ENCODE peak calls at places on chromosomes 13 and 19, in five cellular contexts. P is K562, R is GM12892, C is HepG2, B is H1. S is an unnamed sample.
A peak's percentile ranks its signal among the peaks of the same experiment; 100 is the strongest.

GRCh38 chr19:46412034-46412982 is 1.1 kb downstream of the CCDC8 start:
- DNase-seq in P (peak; percentile 34), R (no peak), C (no peak), B (no peak), S (no peak)

GRCh38 chr13:26686285-26686684 is 74.3 kb downstream of the GPR12 start:
- DNase-seq in P (no peak), R (no peak), C (no peak), B (no peak), S (no peak)

GRCh38 chr19:44684892-44685847 is 13.8 kb upstream of the CEACAM16 start:
- DNase-seq in P (peak; percentile 26), R (no peak), C (peak; percentile 37), B (no peak), S (no peak)

GRCh38 chr13:85277753-85278152 is 521.5 kb downstream of the SLITRK6 start:
- DNase-seq in P (no peak), R (no peak), C (peak; percentile 2), B (no peak), S (no peak)

GRCh38 chr19:46607441-46607841 is 6.3 kb downstream of the CALM3 start:
- DNase-seq in P (no peak), R (no peak), C (no peak), B (no peak), S (no peak)

GRCh38 chr19:4703671-4704316 is 19.8 kb downstream of the DPP9 start:
- DNase-seq in P (peak; percentile 28), R (no peak), C (no peak), B (no peak), S (no peak)

GRCh38 chr13:100809856-100810255 is 135.3 kb upstream of the TMTC4 start:
- DNase-seq in P (no peak), R (no peak), C (no peak), B (no peak), S (no peak)

GRCh38 chr19:31478241-31478640 is 129.0 kb upstream of the TSHZ3 start:
- DNase-seq in P (no peak), R (no peak), C (no peak), B (no peak), S (no peak)

GRCh38 chr19:38683393-38684077 is 36.1 kb downstream of the ACTN4 start:
- DNase-seq in P (peak; percentile 75), R (no peak), C (peak; percentile 96), B (peak; percentile 85), S (no peak)

GRCh38 chr19:30795727-30796126 is 423.5 kb downstream of the ZNF536 start:
- DNase-seq in P (no peak), R (no peak), C (no peak), B (no peak), S (no peak)

GRCh38 chr19:28399187-28399586 is 813.8 kb downstream of the UQCRFS1 start:
- DNase-seq in P (no peak), R (no peak), C (no peak), B (no peak), S (no peak)

GRCh38 chr19:48806518-48806817 is 4.4 kb downstream of the BCAT2 start:
- DNase-seq in P (peak; percentile 54), R (no peak), C (no peak), B (no peak), S (peak; percentile 71)

GRCh38 chr13:22915442-22916082 is 265.2 kb upstream of the SGCG start:
- DNase-seq in P (peak; percentile 16), R (no peak), C (no peak), B (peak; percentile 66), S (peak; percentile 35)

GRCh38 chr19:10912619-10913018 is 15.8 kb downstream of the YIPF2 start:
- DNase-seq in P (no peak), R (no peak), C (no peak), B (no peak), S (no peak)

GRCh38 chr19:10915511-10916091 is 12.8 kb downstream of the YIPF2 start:
- DNase-seq in P (no peak), R (no peak), C (no peak), B (no peak), S (no peak)

GRCh38 chr19:10916602-10917001 is 11.8 kb downstream of the YIPF2 start:
- DNase-seq in P (no peak), R (no peak), C (no peak), B (no peak), S (no peak)

GRCh38 chr19:10911579-10912363 is 16.7 kb downstream of the YIPF2 start:
- DNase-seq in P (no peak), R (no peak), C (no peak), B (no peak), S (no peak)

GRCh38 chr19:10913716-10914340 is 14.6 kb downstream of the YIPF2 start:
- DNase-seq in P (no peak), R (no peak), C (no peak), B (no peak), S (no peak)
- TF ChIP-seq TAF1 in P (no peak), R (no peak), C (no peak), B (no peak), S (no peak)

DNA sequence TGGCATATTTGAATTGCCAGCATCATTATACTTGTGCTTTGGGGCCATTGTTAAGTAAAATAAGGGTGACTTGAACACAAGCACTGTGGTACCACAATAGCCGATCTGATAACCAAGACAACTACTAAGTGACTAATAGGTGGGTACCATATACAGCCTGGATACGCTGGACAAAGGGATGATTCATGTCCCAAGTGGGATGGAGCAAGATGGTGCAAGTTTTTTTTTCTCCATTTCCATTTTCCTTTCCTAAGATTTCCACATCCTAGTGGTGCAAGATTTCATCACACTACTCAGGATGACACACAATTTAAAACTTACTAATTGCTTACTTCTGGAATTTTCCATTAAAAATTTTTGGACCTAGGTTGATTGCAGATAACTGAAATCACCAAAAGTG is 15.1 kb downstream of the BRCA2 start:
- DNase-seq in P (no peak), R (no peak), C (no peak), B (no peak), S (no peak)
- TF ChIP-seq POLR2A in P (no peak), R (no peak), C (no peak), B (no peak), S (no peak)

GRCh38 chr19:57746580-57747471 is at the start of gene ZNF776:
- DNase-seq in P (peak; percentile 85), R (peak; percentile 75), C (peak; percentile 88), B (peak; percentile 43), S (peak; percentile 80)
- TF ChIP-seq POLR2AphosphoS5 in P (peak; percentile 79), R (peak; percentile 88), C (peak; percentile 93), B (peak; percentile 77), S (peak; percentile 88)

DNA sequence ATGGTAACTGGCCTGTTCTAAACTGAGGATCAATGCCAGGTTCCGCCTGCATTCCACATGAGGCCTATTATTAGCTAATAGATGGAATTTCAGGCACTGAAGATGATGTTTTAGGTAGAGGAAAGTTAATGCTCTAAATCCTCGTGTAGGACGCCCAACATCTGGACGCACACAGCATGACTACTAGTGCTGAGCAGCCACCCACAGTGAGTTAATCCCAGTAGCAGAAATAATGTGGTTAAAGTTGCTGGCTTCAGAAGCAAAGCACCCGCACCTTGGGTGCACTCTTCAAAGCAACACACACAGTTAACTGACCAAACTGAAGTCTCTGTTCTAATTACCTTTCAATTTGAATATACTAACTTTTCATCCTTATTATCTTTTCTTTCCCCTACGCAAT is 150.6 kb downstream of the DIAPH3 start:
- DNase-seq in P (no peak), R (no peak), C (no peak), B (no peak), S (no peak)
- TF ChIP-seq TAF1 in P (no peak), R (no peak), C (no peak), B (no peak), S (no peak)

GRCh38 chr19:34405892-34406660 is 1.9 kb downstream of the PDCD2L start:
- DNase-seq in P (no peak), R (no peak), C (no peak), B (no peak), S (no peak)

GRCh38 chr19:34402074-34402600 is 2.1 kb upstream of the PDCD2L start:
- DNase-seq in P (no peak), R (no peak), C (peak; percentile 60), B (no peak), S (no peak)

GRCh38 chr19:34403784-34404108 is 453 bp upstream of the PDCD2L start:
- DNase-seq in P (no peak), R (no peak), C (no peak), B (no peak), S (no peak)

GRCh38 chr19:34408421-34408820 is 4.2 kb downstream of the PDCD2L start:
- DNase-seq in P (no peak), R (no peak), C (no peak), B (no peak), S (no peak)

GRCh38 chr19:34404109-34404909 is at the start of gene PDCD2L:
- DNase-seq in P (peak; percentile 93), R (peak; percentile 94), C (peak; percentile 89), B (peak; percentile 73), S (peak; percentile 96)
- TF ChIP-seq POLR2A in P (peak; percentile 90), R (peak; percentile 75), C (peak; percentile 79), B (peak; percentile 48), S (peak; percentile 75)

DNA sequence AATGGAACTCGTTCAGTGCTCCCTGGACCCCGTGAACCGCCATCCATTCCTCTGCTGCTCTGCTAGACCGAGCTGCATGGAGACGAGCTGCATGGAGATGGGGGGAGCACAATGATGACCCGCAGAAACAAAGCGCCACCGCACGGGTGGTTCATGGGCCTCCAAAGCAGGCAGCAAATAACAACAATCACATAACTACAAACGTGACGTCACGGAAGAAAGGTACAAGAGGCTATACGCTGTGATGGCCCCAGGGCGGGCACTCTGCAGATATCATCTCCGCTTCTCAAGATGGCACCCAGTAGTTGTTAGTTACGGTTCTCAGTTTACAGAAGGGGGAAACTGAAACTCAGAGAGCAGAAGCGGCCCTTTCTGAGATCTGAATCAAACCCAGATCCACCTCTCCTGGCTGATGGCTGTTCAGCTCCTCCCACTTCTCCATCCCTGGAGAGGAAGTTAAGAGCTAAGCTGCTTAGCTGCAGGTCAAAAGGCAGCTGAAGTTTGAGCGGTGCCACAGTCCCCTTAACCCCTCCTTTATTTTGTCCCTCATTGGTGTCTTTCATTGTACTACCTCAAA is 1.7 kb downstream of the ATP13A1 start:
- DNase-seq in P (peak; percentile 31), R (peak; percentile 65), C (peak; percentile 66), B (no peak), S (peak; percentile 66)
- TF ChIP-seq POLR2AphosphoS5 in P (no peak), R (peak; percentile 87), C (no peak), B (no peak), S (peak; percentile 71)

DNA sequence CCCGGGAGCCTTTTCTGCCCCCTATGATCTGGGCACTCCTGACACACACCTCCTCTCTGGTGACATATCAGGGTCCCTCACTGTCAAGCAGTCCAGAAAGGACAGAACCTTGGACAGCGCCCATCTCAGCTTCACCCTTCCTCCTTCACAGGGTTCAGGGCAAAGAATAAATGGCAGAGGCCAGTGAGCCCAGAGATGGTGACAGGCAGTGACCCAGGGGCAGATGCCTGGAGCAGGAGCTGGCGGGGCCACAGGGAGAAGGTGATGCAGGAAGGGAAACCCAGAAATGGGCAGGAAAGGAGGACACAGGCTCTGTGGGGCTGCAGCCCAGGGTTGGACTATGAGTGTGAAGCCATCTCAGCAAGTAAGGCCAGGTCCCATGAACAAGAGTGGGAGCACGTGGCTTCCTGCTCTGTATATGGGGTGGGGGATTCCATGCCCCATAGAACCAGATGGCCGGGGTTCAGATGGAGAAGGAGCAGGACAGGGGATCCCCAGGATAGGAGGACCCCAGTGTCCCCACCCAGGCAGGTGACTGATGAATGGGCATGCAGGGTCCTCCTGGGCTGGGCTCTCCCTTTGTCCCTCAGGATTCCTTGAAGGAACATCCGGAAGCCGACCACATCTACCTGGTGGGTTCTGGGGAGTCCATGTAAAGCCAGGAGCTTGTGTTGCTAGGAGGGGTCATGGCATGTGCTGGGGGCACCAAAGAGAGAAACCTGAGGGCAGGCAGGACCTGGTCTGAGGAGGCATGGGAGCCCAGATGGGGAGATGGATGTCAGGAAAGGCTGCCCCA is 8.5 kb upstream of the CEACAM7 start:
- DNase-seq in P (no peak), R (no peak), C (no peak), B (no peak), S (no peak)
- TF ChIP-seq TAF1 in P (no peak), R (no peak), C (no peak), B (no peak), S (no peak)